ENCODE peak calls at places on chromosomes 7 and 10, in seven cellular contexts. L, E, B, Z, X, P and U are unnamed samples.

GRCh38 chr10:103510046-103510685 is 16.7 kb downstream of the NEURL1 start:
- DNase-seq in L (no peak), E (peak; percentile 10), B (no peak), Z (no peak), X (no peak), P (no peak), U (peak; percentile 79)

GRCh38 chr10:13885238-13885990 is 298.6 kb downstream of the PRPF18 start:
- DNase-seq in L (no peak), E (no peak), B (no peak), Z (no peak), X (no peak), P (no peak), U (no peak)

GRCh38 chr7:141144921-141145629 is 71.2 kb downstream of the TMEM178B start:
- DNase-seq in L (no peak), E (no peak), B (no peak), Z (no peak), X (no peak), P (no peak), U (no peak)

GRCh38 chr7:22779697-22780096 is 43.0 kb downstream of the TOMM7 start:
- DNase-seq in L (no peak), E (no peak), B (no peak), Z (no peak), X (no peak), P (no peak), U (no peak)

GRCh38 chr10:12018438-12019342 is 23.9 kb downstream of the UPF2 start:
- DNase-seq in L (no peak), E (no peak), B (no peak), Z (no peak), X (no peak), P (no peak), U (no peak)

GRCh38 chr7:98996162-98996552 is 117.8 kb downstream of the TRRAP start:
- DNase-seq in L (no peak), E (peak; percentile 10), B (no peak), Z (peak; percentile 5), X (no peak), P (no peak), U (no peak)

GRCh38 chr7:128115326-128115820 is 84.1 kb upstream of the LRRC4 start:
- DNase-seq in L (no peak), E (no peak), B (no peak), Z (no peak), X (no peak), P (no peak), U (no peak)

GRCh38 chr7:132272763-132273371 is 303.4 kb downstream of the PLXNA4 start:
- DNase-seq in L (no peak), E (no peak), B (no peak), Z (no peak), X (no peak), P (no peak), U (no peak)

GRCh38 chr7:130142654-130143333 is 62.4 kb downstream of the TMEM209 start:
- DNase-seq in L (no peak), E (no peak), B (no peak), Z (no peak), X (no peak), P (no peak), U (no peak)

GRCh38 chr7:68688416-68689086 is 909.7 kb upstream of the AUTS2 start:
- DNase-seq in L (no peak), E (no peak), B (no peak), Z (no peak), X (no peak), P (no peak), U (no peak)

GRCh38 chr10:99658622-99659030 is 683 bp upstream of the ENTPD7 start:
- DNase-seq in L (peak; percentile 27), E (peak; percentile 67), B (peak; percentile 63), Z (peak; percentile 65), X (peak; percentile 32), P (peak; percentile 50), U (no peak)

GRCh38 chr10:48391994-48392393 is 85.5 kb downstream of the MAPK8 start:
- DNase-seq in L (no peak), E (no peak), B (no peak), Z (no peak), X (no peak), P (no peak), U (no peak)

GRCh38 chr10:6593140-6593740 is 13.2 kb upstream of the PRKCQ start:
- DNase-seq in L (no peak), E (no peak), B (no peak), Z (no peak), X (no peak), P (no peak), U (no peak)

GRCh38 chr10:31278279-31278941 is 40.6 kb upstream of the ZEB1 start:
- DNase-seq in L (no peak), E (no peak), B (peak; percentile 95), Z (no peak), X (no peak), P (no peak), U (no peak)

GRCh38 chr10:5525581-5526271 is 965 bp downstream of the CALML3 start:
- DNase-seq in L (no peak), E (no peak), B (no peak), Z (peak; percentile 57), X (no peak), P (no peak), U (no peak)

GRCh38 chr7:106114735-106115383 is 2.7 kb upstream of the SYPL1 start:
- DNase-seq in L (no peak), E (no peak), B (no peak), Z (no peak), X (no peak), P (no peak), U (no peak)

GRCh38 chr10:103930449-103930848 is 12.5 kb upstream of the STN1 start:
- DNase-seq in L (no peak), E (no peak), B (no peak), Z (no peak), X (no peak), P (no peak), U (no peak)

GRCh38 chr10:43574035-43574892 is at the start of gene ZNF239:
- DNase-seq in L (peak; percentile 90), E (peak; percentile 95), B (peak; percentile 56), Z (peak; percentile 93), X (peak; percentile 91), P (peak; percentile 81), U (no peak)

GRCh38 chr10:59702347-59702746 is 7.3 kb downstream of the SLC16A9 start:
- DNase-seq in L (no peak), E (no peak), B (no peak), Z (no peak), X (no peak), P (no peak), U (no peak)

GRCh38 chr7:135342887-135343286 is 109.2 kb downstream of the STRA8 start:
- DNase-seq in L (no peak), E (no peak), B (no peak), Z (no peak), X (peak; percentile 64), P (no peak), U (no peak)

GRCh38 chr7:102149416-102149815 is 137.3 kb upstream of the SH2B2 start:
- DNase-seq in L (no peak), E (no peak), B (no peak), Z (no peak), X (no peak), P (no peak), U (no peak)
- H3K27ac ChIP-seq in L (no peak overlapping the region), E (no peak overlapping the region), B (no peak overlapping the region), Z (no peak overlapping the region), X (no peak overlapping the region), P (no peak overlapping the region), U (no peak overlapping the region)

GRCh38 chr10:89601728-89602361 is 43.2 kb downstream of the PANK1 start:
- DNase-seq in L (no peak), E (no peak), B (no peak), Z (no peak), X (no peak), P (no peak), U (no peak)
- TF ChIP-seq POLR2A in L (no peak), E (no peak), B (no peak), Z (no peak), X (no peak), P (no peak), U (no peak)

GRCh38 chr10:79245539-79246208 is 101.6 kb upstream of the PPIF start:
- DNase-seq in L (no peak), E (no peak), B (peak; percentile 27), Z (no peak), X (no peak), P (no peak), U (no peak)
- H3K4me3 ChIP-seq in L (no peak overlapping the region), E (no peak overlapping the region), B (no peak overlapping the region), Z (no peak overlapping the region), X (no peak overlapping the region), P (no peak overlapping the region), U (no peak overlapping the region)

GRCh38 chr10:329361-330099 is 194.3 kb downstream of the ZMYND11 start:
- DNase-seq in L (peak; percentile 88), E (peak; percentile 88), B (peak; percentile 85), Z (peak; percentile 87), X (peak; percentile 79), P (peak; percentile 88), U (peak; percentile 92)
- H3K27ac ChIP-seq in L (no peak overlapping the region), E (peak overlapping the region; percentile 11), B (peak overlapping the region; percentile 49), Z (peak overlapping the region; percentile 6), X (no peak overlapping the region), P (peak overlapping the region; percentile 92), U (peak overlapping the region; percentile 38)

GRCh38 chr10:45672201-45673073 is at the start of gene ZFAND4:
- DNase-seq in L (peak; percentile 95), E (peak; percentile 97), B (peak; percentile 97), Z (peak; percentile 98), X (peak; percentile 98), P (peak; percentile 98), U (no peak)
- TF ChIP-seq POLR2A in L (peak; percentile 63), E (peak; percentile 37), B (peak; percentile 55), Z (no peak), X (peak; percentile 77), P (peak; percentile 40), U (peak; percentile 16)

GRCh38 chr7:97020601-97021442 is 3.8 kb downstream of the DLX5 start:
- DNase-seq in L (no peak), E (no peak), B (no peak), Z (no peak), X (no peak), P (no peak), U (peak; percentile 56)
- H3K4me3 ChIP-seq in L (no peak overlapping the region), E (peak overlapping the region; percentile 50), B (no peak overlapping the region), Z (no peak overlapping the region), X (no peak overlapping the region), P (no peak overlapping the region), U (no peak overlapping the region)